ENCODE peak calls at places on chromosomes 12 and 14, in ten cellular contexts. L, Z, C, I, M, W, A, D, V and Y are unnamed samples.

GRCh38 chr14:22820731-22821130 is 5.5 kb upstream of the SLC7A7 start:
- DNase-seq in L (no peak), Z (peak), C (peak), I (no peak), M (no peak), W (no peak), A (no peak), D (peak), V (no peak), Y (no peak)

GRCh38 chr12:34404377-34405285 is 382.3 kb downstream of the ALG10 start:
- DNase-seq in L (no peak), Z (no peak), C (no peak), I (peak), M (peak), W (peak), A (peak), D (no peak), V (peak), Y (peak)

GRCh38 chr12:124916370-124917134 is 2.1 kb upstream of the UBC start:
- DNase-seq in L (peak), Z (peak), C (no peak), I (peak), M (peak), W (no peak), A (no peak), D (peak), V (peak), Y (no peak)

GRCh38 chr12:52280796-52281560 is 6.5 kb downstream of the KRT86 start:
- DNase-seq in L (peak), Z (peak), C (peak), I (peak), M (peak), W (no peak), A (peak), D (peak), V (peak), Y (no peak)

GRCh38 chr14:74596747-74597456 is 15.1 kb downstream of the LTBP2 start:
- DNase-seq in L (no peak), Z (peak), C (no peak), I (no peak), M (no peak), W (no peak), A (no peak), D (no peak), V (no peak), Y (no peak)

GRCh38 chr12:107361970-107362369 is 268.6 kb upstream of the CRY1 start:
- DNase-seq in L (no peak), Z (no peak), C (no peak), I (no peak), M (no peak), W (no peak), A (no peak), D (no peak), V (no peak), Y (no peak)

GRCh38 chr14:73784988-73785313 is 66.7 kb upstream of the PTGR2 start:
- DNase-seq in L (no peak), Z (no peak), C (no peak), I (no peak), M (no peak), W (no peak), A (no peak), D (no peak), V (no peak), Y (no peak)

GRCh38 chr12:75692883-75693282 is 181.5 kb upstream of the KRR1 start:
- DNase-seq in L (no peak), Z (peak), C (no peak), I (no peak), M (no peak), W (no peak), A (no peak), D (no peak), V (no peak), Y (no peak)

GRCh38 chr14:90396342-90397339 is at the start of gene CALM1:
- DNase-seq in L (peak), Z (peak), C (peak), I (peak), M (peak), W (peak), A (peak), D (peak), V (peak), Y (peak)

GRCh38 chr14:80395031-80395430 is 183.7 kb upstream of the DIO2 start:
- DNase-seq in L (no peak), Z (no peak), C (no peak), I (no peak), M (no peak), W (no peak), A (no peak), D (no peak), V (no peak), Y (no peak)

GRCh38 chr12:43315961-43316360 is 236.0 kb downstream of the ADAMTS20 start:
- DNase-seq in L (no peak), Z (peak), C (no peak), I (no peak), M (no peak), W (no peak), A (no peak), D (no peak), V (no peak), Y (no peak)

GRCh38 chr14:91078095-91078737 is 17.8 kb upstream of the RPS6KA5 start:
- DNase-seq in L (no peak), Z (no peak), C (no peak), I (no peak), M (no peak), W (no peak), A (no peak), D (no peak), V (no peak), Y (peak)

GRCh38 chr12:51371295-51371953 is 19.8 kb downstream of the GALNT6 start:
- DNase-seq in L (peak), Z (peak), C (peak), I (peak), M (peak), W (no peak), A (no peak), D (peak), V (peak), Y (no peak)

GRCh38 chr12:116216022-116216756 is 61.3 kb downstream of the MED13L start:
- DNase-seq in L (no peak), Z (no peak), C (no peak), I (no peak), M (no peak), W (no peak), A (no peak), D (no peak), V (no peak), Y (no peak)

GRCh38 chr12:116217045-116217444 is 60.4 kb downstream of the MED13L start:
- DNase-seq in L (no peak), Z (no peak), C (no peak), I (no peak), M (no peak), W (no peak), A (no peak), D (no peak), V (no peak), Y (no peak)

GRCh38 chr12:116215021-116215420 is 62.5 kb downstream of the MED13L start:
- DNase-seq in L (no peak), Z (no peak), C (no peak), I (no peak), M (no peak), W (no peak), A (no peak), D (no peak), V (no peak), Y (no peak)

GRCh38 chr12:116222358-116222757 is 55.1 kb downstream of the MED13L start:
- DNase-seq in L (peak), Z (peak), C (peak), I (peak), M (peak), W (no peak), A (no peak), D (peak), V (peak), Y (no peak)

GRCh38 chr12:116220756-116221155 is 56.7 kb downstream of the MED13L start:
- DNase-seq in L (no peak), Z (no peak), C (no peak), I (no peak), M (no peak), W (no peak), A (no peak), D (no peak), V (no peak), Y (no peak)
- TF ChIP-seq CTCF in L (no peak), Z (no peak), C (no peak), I (no peak), M (no peak), W (no peak), A (peak), D (no peak), V (no peak), Y (no peak)

DNA sequence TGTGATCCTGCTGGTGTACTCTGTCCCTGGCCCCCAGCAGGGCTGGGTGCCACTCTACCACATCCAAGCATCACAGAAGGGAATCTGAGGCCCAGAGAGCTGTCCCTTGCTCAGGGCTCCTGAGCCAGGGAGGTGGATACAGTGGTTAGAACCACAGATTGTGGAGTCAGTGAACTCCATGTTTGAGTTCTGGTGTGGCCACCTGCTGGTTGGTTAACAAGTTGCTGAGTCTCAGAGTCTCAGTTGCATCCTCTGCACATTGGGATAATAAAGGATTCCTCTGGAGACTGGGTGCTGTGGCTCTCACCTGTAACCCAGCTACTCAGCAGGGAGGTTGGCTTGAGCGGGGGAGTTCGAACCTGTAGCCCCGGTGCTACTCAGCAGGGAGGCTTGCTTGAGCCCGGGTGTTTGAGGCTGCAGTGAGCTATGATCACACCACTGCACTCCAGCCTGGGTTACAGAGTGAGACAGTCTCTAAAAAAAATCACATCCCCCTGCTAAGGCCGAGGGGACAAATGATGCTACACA is 39.4 kb downstream of the MVK start:
- DNase-seq in L (peak), Z (peak), C (no peak), I (no peak), M (no peak), W (no peak), A (no peak), D (no peak), V (no peak), Y (no peak)
- TF ChIP-seq CTCF in L (peak), Z (peak), C (no peak), I (no peak), M (no peak), W (peak), A (no peak), D (peak), V (no peak), Y (no peak)

GRCh38 chr14:78598046-78598652 is 428.0 kb downstream of the NRXN3 start:
- DNase-seq in L (peak), Z (peak), C (peak), I (peak), M (peak), W (peak), A (peak), D (peak), V (peak), Y (peak)

GRCh38 chr14:78593949-78594348 is 423.8 kb downstream of the NRXN3 start:
- DNase-seq in L (no peak), Z (no peak), C (no peak), I (no peak), M (no peak), W (no peak), A (no peak), D (no peak), V (no peak), Y (no peak)

GRCh38 chr14:78595797-78596196 is 425.6 kb downstream of the NRXN3 start:
- DNase-seq in L (no peak), Z (peak), C (no peak), I (no peak), M (no peak), W (peak), A (no peak), D (peak), V (no peak), Y (no peak)
- TF ChIP-seq CTCF in L (peak), Z (peak), C (no peak), I (no peak), M (no peak), W (no peak), A (peak), D (no peak), V (no peak), Y (no peak)

GRCh38 chr14:94707494-94707893 is 62.4 kb downstream of the GSC start:
- DNase-seq in L (no peak), Z (no peak), C (no peak), I (no peak), M (no peak), W (no peak), A (no peak), D (no peak), V (no peak), Y (no peak)
- TF ChIP-seq CTCF in L (peak), Z (no peak), C (no peak), I (no peak), M (no peak), W (no peak), A (no peak), D (no peak), V (no peak), Y (no peak)

DNA sequence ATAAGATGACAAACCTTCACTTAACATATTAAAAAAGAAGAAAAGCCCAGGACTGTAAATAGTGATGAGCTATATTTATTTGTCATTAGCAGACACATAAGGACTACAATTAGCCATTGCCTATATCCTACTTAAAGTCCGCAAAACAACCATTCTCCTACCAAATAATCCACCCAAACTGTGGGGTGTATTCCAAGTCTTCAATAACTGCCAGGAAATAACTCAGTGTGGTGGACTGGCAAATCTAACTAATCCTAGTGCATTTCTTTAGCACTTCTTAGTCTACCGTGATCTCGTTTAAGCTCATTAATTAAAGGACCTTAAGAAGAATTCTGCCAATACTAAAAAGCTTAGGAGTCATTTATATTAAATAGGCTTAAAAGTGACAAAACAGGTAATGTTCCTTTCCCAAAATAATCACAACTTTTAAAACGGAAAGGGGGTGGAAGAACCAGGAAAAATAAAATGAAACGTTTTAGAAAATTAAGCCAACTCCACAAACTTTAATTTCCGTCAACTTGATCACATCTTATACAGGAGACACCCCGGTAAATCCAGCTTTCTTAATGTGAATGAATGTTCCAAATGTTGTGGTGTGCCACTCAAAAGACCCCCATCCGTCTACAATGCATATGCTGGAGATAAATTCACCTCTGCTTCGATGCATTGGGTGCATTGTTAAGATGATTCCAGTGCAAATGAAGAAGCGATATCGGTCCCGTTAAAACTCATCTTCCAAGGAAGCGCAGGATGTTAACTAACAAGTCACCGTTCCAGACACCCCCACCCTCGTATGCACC is 1.7 kb downstream of the NOVA1 start:
- DNase-seq in L (no peak), Z (peak), C (no peak), I (no peak), M (no peak), W (peak), A (no peak), D (no peak), V (no peak), Y (no peak)
- TF ChIP-seq CTCF in L (no peak), Z (no peak), C (no peak), I (no peak), M (no peak), W (no peak), A (no peak), D (no peak), V (no peak), Y (no peak)

GRCh38 chr12:116737774-116738657 is at the start of the genes RNFT2 and SPRING1:
- DNase-seq in L (peak), Z (peak), C (peak), I (peak), M (peak), W (peak), A (peak), D (peak), V (peak), Y (peak)
- TF ChIP-seq CTCF in L (peak), Z (no peak), C (no peak), I (peak), M (no peak), W (no peak), A (peak), D (no peak), V (no peak), Y (no peak)

GRCh38 chr12:49557917-49558215 is 10.1 kb downstream of the MCRS1 start:
- DNase-seq in L (no peak), Z (peak), C (no peak), I (no peak), M (no peak), W (no peak), A (no peak), D (peak), V (no peak), Y (no peak)
- TF ChIP-seq CTCF in L (peak), Z (peak), C (peak), I (no peak), M (no peak), W (no peak), A (peak), D (no peak), V (no peak), Y (no peak)